ENCODE peak calls at places on chromosomes 5 and 9, in ten cellular contexts. D is AG10803; B is cardiac muscle cell; I is H9; M is testis; W is fibroblast of mammary gland; Q is BJ; P is endothelial cell; V is CD4-positive, alpha-beta T cell; U is astrocyte. A is an unnamed sample.

GRCh38 chr5:32329395-32329834 is 16.7 kb upstream of the MTMR12 start:
- DNase-seq in D (peak; percentile 63), B (peak; percentile 78), I (peak; percentile 86), M (peak; percentile 76), W (peak; percentile 65), Q (no peak), P (peak; percentile 64), V (peak; percentile 36), U (peak; percentile 23), A (no peak)

GRCh38 chr5:16736158-16736994 is 119.6 kb upstream of the RETREG1 start:
- DNase-seq in D (peak; percentile 78), B (peak; percentile 93), I (peak; percentile 66), M (peak; percentile 82), W (no peak), Q (no peak), P (peak; percentile 39), V (no peak), U (peak; percentile 73), A (peak; percentile 64)

GRCh38 chr9:121538221-121538620 is 38.6 kb upstream of the GGTA1 start:
- DNase-seq in D (no peak), B (no peak), I (peak; percentile 71), M (no peak), W (no peak), Q (no peak), P (no peak), V (no peak), U (no peak), A (no peak)

GRCh38 chr9:133251773-133252172 is 23.2 kb downstream of the ABO start:
- DNase-seq in D (no peak), B (no peak), I (no peak), M (peak; percentile 6), W (no peak), Q (no peak), P (no peak), V (no peak), U (no peak), A (no peak)

GRCh38 chr5:54905246-54905770 is 80.1 kb downstream of the ESM1 start:
- DNase-seq in D (peak; percentile 25), B (no peak), I (no peak), M (no peak), W (peak; percentile 28), Q (no peak), P (no peak), V (no peak), U (no peak), A (no peak)

GRCh38 chr9:76676857-76677256 is 87.4 kb upstream of the PCA3 start:
- DNase-seq in D (no peak), B (no peak), I (no peak), M (no peak), W (no peak), Q (no peak), P (no peak), V (no peak), U (no peak), A (no peak)

GRCh38 chr5:156779436-156779835 is 70.7 kb upstream of the PPP1R2B start:
- DNase-seq in D (no peak), B (no peak), I (no peak), M (no peak), W (no peak), Q (no peak), P (no peak), V (no peak), U (no peak), A (no peak)

GRCh38 chr5:10065428-10066000 is 184.2 kb downstream of the ATPSCKMT start:
- DNase-seq in D (no peak), B (no peak), I (no peak), M (no peak), W (no peak), Q (no peak), P (no peak), V (no peak), U (no peak), A (no peak)

GRCh38 chr9:124792976-124793594 is 16.2 kb downstream of the OLFML2A start:
- DNase-seq in D (peak; percentile 76), B (peak; percentile 75), I (no peak), M (no peak), W (peak; percentile 69), Q (no peak), P (no peak), V (no peak), U (no peak), A (peak; percentile 32)

GRCh38 chr9:124797343-124798103 is 20.6 kb downstream of the OLFML2A start:
- DNase-seq in D (no peak), B (peak; percentile 66), I (no peak), M (peak; percentile 40), W (peak; percentile 26), Q (no peak), P (no peak), V (no peak), U (no peak), A (no peak)

GRCh38 chr9:124792257-124792975 is 15.5 kb downstream of the OLFML2A start:
- DNase-seq in D (no peak), B (no peak), I (no peak), M (no peak), W (no peak), Q (no peak), P (no peak), V (no peak), U (no peak), A (no peak)

GRCh38 chr9:124795881-124796415 is 19.0 kb downstream of the OLFML2A start:
- DNase-seq in D (peak; percentile 55), B (peak; percentile 60), I (no peak), M (no peak), W (no peak), Q (no peak), P (peak; percentile 58), V (no peak), U (peak; percentile 43), A (no peak)

DNA sequence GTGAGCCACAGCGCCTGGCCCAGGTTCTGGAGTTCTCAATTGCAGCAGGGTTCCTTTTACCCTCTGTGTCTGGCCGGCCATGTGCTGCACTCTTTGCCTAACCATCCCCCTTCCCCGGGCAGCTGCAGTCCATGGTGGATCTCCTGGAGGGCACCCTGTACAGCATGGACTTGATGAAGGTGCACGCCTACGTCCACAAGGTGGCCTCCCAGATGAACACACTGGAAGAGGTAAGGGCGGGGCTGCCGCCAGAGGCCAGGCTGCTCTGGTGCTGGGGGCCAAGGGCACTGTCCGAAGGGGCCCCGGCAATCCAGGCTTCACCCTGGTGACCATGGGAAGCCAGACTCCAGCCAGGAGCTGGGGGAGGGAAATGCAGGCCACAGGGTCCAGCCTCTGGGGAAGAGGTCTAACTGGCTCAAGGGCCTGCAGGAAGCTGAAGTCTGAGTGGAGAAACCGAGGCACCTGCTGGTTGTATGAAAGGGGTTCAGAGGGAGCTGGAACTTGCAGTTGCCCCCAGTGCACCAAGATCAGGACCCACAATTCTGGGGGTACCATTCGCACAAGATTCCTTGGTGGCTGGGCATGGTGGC is 18.1 kb downstream of the OLFML2A start:
- DNase-seq in D (no peak), B (no peak), I (no peak), M (no peak), W (no peak), Q (no peak), P (no peak), V (no peak), U (no peak), A (no peak)
- TF ChIP-seq CTCF in D (no peak), B (no peak), I (peak; percentile 41), M (no peak), W (no peak), Q (no peak), P (no peak), V (no peak), U (no peak), A (no peak)

GRCh38 chr5:146816775-146817387 is 61.7 kb downstream of the PPP2R2B start:
- DNase-seq in D (no peak), B (no peak), I (peak; percentile 42), M (no peak), W (no peak), Q (no peak), P (no peak), V (no peak), U (no peak), A (no peak)

GRCh38 chr5:146817973-146818372 is 60.6 kb downstream of the PPP2R2B start:
- DNase-seq in D (no peak), B (no peak), I (no peak), M (no peak), W (no peak), Q (no peak), P (no peak), V (no peak), U (no peak), A (no peak)

GRCh38 chr5:146820987-146821386 is 57.6 kb downstream of the PPP2R2B start:
- DNase-seq in D (no peak), B (no peak), I (no peak), M (no peak), W (no peak), Q (no peak), P (no peak), V (no peak), U (no peak), A (no peak)

GRCh38 chr5:146815423-146815822 is 63.1 kb downstream of the PPP2R2B start:
- DNase-seq in D (no peak), B (no peak), I (no peak), M (no peak), W (no peak), Q (no peak), P (no peak), V (no peak), U (no peak), A (no peak)

GRCh38 chr5:146818790-146819189 is 59.8 kb downstream of the PPP2R2B start:
- DNase-seq in D (no peak), B (no peak), I (no peak), M (no peak), W (no peak), Q (no peak), P (no peak), V (no peak), U (no peak), A (no peak)
- TF ChIP-seq CTCF in D (no peak), B (no peak), I (no peak), M (no peak), W (no peak), Q (no peak), P (no peak), V (no peak), U (no peak), A (no peak)

DNA sequence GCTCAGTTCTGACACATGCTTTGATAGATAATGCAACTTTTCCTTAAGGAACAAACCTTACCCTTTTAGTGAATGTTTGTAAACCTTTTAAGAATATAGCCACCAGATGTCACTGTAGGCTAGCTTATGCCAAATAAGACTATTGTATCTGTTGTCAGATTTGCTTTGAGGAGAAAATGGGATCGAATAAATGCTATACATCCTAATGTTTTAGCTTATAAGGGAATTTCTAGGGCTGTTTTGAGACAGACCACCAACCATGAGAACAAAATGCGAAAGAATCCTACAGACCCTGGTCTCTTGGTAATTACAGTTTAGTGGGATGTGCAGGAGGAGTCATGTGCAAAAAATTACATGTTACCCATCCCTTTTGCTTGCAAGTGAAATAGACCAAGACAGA is 127.6 kb upstream of the NMUR2 start:
- DNase-seq in D (peak; percentile 62), B (peak; percentile 71), I (no peak), M (no peak), W (peak; percentile 71), Q (peak; percentile 9), P (peak; percentile 16), V (no peak), U (peak; percentile 26), A (peak; percentile 18)
- TF ChIP-seq CTCF in D (peak; percentile 63), B (peak; percentile 45), I (peak; percentile 74), M (peak; percentile 37), W (peak; percentile 56), Q (peak; percentile 42), P (peak; percentile 40), V (no peak), U (peak; percentile 39), A (peak; percentile 35)

DNA sequence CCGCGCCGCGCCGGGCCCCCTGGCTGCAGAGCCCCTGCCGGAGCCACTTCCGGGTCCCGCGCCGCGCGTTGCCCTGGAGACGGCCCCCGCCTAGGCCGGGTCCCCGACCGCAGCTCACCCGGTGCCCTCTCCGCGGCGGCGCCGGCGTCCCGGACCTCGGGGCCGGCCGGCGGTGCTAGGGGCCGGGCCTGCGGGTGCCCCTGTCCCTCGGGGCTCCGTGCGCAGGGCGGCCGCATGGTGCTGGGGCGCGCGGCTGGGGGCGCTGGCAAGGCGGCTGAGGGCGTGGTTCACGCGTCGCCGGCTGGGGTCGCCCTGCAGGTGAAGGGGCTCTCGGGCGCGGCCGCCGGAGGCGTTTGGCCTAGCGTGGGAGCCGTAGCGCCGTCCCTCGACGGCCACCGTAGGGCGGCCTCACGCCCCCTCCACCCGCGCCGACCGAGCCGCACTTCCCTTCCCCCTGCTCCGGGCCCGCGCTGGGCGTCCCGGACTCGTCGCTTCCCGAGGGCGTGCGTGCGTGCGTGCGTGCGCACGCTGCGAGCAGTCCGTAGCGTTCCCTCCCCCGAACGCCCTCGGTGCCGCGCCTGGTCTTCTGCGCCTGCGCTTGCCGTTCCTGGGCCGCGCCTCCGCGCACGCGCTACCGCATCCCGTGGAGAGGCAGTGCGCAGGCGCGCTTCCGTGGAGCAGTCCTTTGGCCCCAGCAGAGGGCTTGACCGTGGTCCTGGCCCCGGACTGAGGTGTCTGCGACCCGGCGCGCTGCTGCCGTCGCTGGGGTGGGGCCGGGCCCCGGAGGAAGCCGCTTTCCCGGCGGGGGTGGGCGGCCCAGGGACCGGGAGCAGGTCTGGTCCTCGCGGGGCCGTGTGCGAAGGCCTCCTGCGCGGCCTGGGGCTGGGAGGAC is at the start of gene TMEM250:
- DNase-seq in D (peak; percentile 95), B (peak; percentile 98), I (peak; percentile 92), M (peak; percentile 94), W (peak; percentile 95), Q (peak; percentile 74), P (peak; percentile 97), V (peak; percentile 95), U (peak; percentile 85), A (peak; percentile 94)
- TF ChIP-seq CTCF in D (peak; percentile 3), B (no peak), I (peak; percentile 31), M (no peak), W (no peak), Q (no peak), P (peak; percentile 8), V (no peak), U (no peak), A (no peak)

A was measured in AG09319.